ENCODE peak calls at places on chromosomes 4 and X, in nine cellular contexts. I is NCI-H1048, A is GOT3, T is NCI-H460, U is T follicular helper cell, C is astrocyte of the spinal cord, Y is NCI-H345, Q is ascending aorta, X is choroid plexus epithelial cell. P is an unnamed sample.

GRCh38 chrX:57929373-57929772 is 19.1 kb upstream of the ZXDA start:
- DNase-seq in T (no peak), U (no peak), A (no peak), I (no peak), C (no peak), Q (no peak), Y (peak), X (peak), P (peak)

GRCh38 chrX:10198254-10198653 is 41.5 kb downstream of the CLCN4 start:
- DNase-seq in C (no peak), A (no peak), T (no peak), U (no peak), Q (no peak), I (no peak), Y (no peak), X (peak), P (peak)

GRCh38 chr4:147479817-147480216 is 1.1 kb upstream of the EDNRA start:
- DNase-seq in U (no peak), X (peak), T (no peak), Q (peak), C (peak), A (no peak), Y (no peak), I (no peak), P (peak)

GRCh38 chr4:123851521-123851920 is 454.9 kb downstream of the SPRY1 start:
- DNase-seq in U (no peak), X (no peak), Y (no peak), C (no peak), Q (no peak), I (no peak), A (no peak), T (no peak), P (no peak)

GRCh38 chr4:116925900-116926457 is 159.4 kb downstream of the TRAM1L1 start:
- DNase-seq in T (no peak), Y (peak), A (no peak), Q (no peak), U (no peak), C (peak), X (peak), I (no peak), P (no peak)

GRCh38 chr4:106371166-106371565 is 2.6 kb upstream of the GIMD1 start:
- DNase-seq in X (no peak), U (no peak), I (no peak), T (no peak), A (no peak), Y (no peak), Q (no peak), C (no peak), P (no peak)

GRCh38 chrX:110394653-110395052 is 36.0 kb downstream of the RTL9 start:
- DNase-seq in T (no peak), C (peak), X (peak), A (no peak), Q (no peak), Y (no peak), U (no peak), I (no peak), P (peak)

GRCh38 chr4:103429283-103429682 is 231.1 kb upstream of the CENPE start:
- DNase-seq in A (no peak), C (no peak), X (no peak), T (no peak), I (no peak), Q (no peak), U (no peak), Y (no peak), P (no peak)

GRCh38 chr4:83552085-83552484 is 16.2 kb downstream of the GPAT3 start:
- DNase-seq in I (no peak), U (no peak), Y (no peak), A (peak), X (no peak), Q (no peak), T (peak), C (no peak), P (no peak)

GRCh38 chr4:45484740-45485139 is 639.1 kb downstream of the GABRG1 start:
- DNase-seq in U (no peak), Y (no peak), A (no peak), I (no peak), T (no peak), C (no peak), X (no peak), Q (no peak), P (no peak)

GRCh38 chrX:27996132-27996531 is 14.9 kb upstream of the DCAF8L1 start:
- DNase-seq in Q (no peak), C (no peak), U (no peak), X (no peak), T (no peak), A (no peak), I (no peak), Y (no peak), P (no peak)

GRCh38 chrX:70970482-70970999 is 39.6 kb upstream of the SLC7A3 start:
- DNase-seq in I (no peak), A (no peak), U (no peak), X (peak), Y (no peak), T (peak), Q (no peak), C (peak), P (peak)

GRCh38 chr4:52957220-52957686 is 95.1 kb downstream of the RASL11B start:
- DNase-seq in A (no peak), Q (no peak), U (no peak), Y (peak), X (peak), T (no peak), C (peak), I (no peak), P (peak)

GRCh38 chr4:20422398-20422797 is 170.7 kb downstream of the SLIT2 start:
- DNase-seq in T (peak), C (peak), I (no peak), U (peak), Y (no peak), Q (no peak), A (peak), X (peak), P (peak)

GRCh38 chr4:138243369-138243768 is 1.2 kb upstream of the SLC7A11 start:
- DNase-seq in C (peak), T (no peak), Q (no peak), Y (peak), A (no peak), X (no peak), I (peak), U (no peak), P (no peak)

GRCh38 chr4:185792384-185793146 is 19.4 kb downstream of the SORBS2 start:
- DNase-seq in A (no peak), Q (no peak), U (no peak), T (no peak), I (peak), Y (peak), X (peak), C (peak), P (peak)

GRCh38 chr4:82739292-82740190 is 59.1 kb downstream of the SCD5 start:
- DNase-seq in C (peak), Q (no peak), I (peak), Y (no peak), U (peak), X (peak), T (peak), A (peak), P (peak)